ENCODE peak calls at places on chromosome 12, in seven cellular contexts. P is left ventricle myocardium inferior, I is Peyer's patch, U is A549, D is transverse colon, M is glutamatergic neuron, S is H9. E is an unnamed sample.

GRCh38 chr12:89706551-89707348 is 1.9 kb downstream of the ATP2B1 start:
- DNase-seq in I (no peak), D (no peak), P (no peak), U (peak), S (no peak), M (no peak), E (no peak)

GRCh38 chr12:116880213-116880816 is 926 bp downstream of the HRK start:
- DNase-seq in D (no peak), U (no peak), S (peak), P (no peak), I (no peak), M (no peak), E (no peak)

GRCh38 chr12:115260807-115261161 is 576.8 kb upstream of the TBX3 start:
- DNase-seq in P (no peak), M (no peak), U (no peak), D (no peak), I (no peak), S (no peak), E (no peak)

GRCh38 chr12:55893723-55894122 is 34.0 kb downstream of the PYM1 start:
- DNase-seq in S (no peak), P (no peak), M (no peak), I (no peak), D (no peak), U (no peak), E (no peak)

GRCh38 chr12:1041478-1041877 is 50.5 kb downstream of the ERC1 start:
- DNase-seq in U (no peak), M (no peak), D (no peak), P (no peak), S (no peak), I (no peak), E (no peak)

GRCh38 chr12:71662861-71663560 is 637 bp downstream of the ZFC3H1 start:
- DNase-seq in U (peak), P (peak), D (peak), S (peak), M (peak), I (peak), E (peak)

GRCh38 chr12:402127-402456 is 648 bp downstream of the CCDC77 start:
- DNase-seq in U (no peak), D (no peak), I (no peak), P (no peak), M (no peak), S (no peak), E (peak)

GRCh38 chr12:2118061-2118460 is 65.3 kb downstream of the CACNA1C start:
- DNase-seq in U (no peak), P (no peak), M (no peak), D (no peak), S (no peak), I (peak), E (no peak)

GRCh38 chr12:105670664-105671063 is 340.2 kb downstream of the C12orf75 start:
- DNase-seq in U (no peak), D (no peak), I (no peak), P (no peak), S (no peak), M (no peak), E (peak)

GRCh38 chr12:89280833-89281533 is 71.3 kb downstream of the DUSP6 start:
- DNase-seq in I (no peak), S (no peak), D (no peak), M (peak), U (no peak), P (peak), E (peak)

GRCh38 chr12:110337912-110338710 is 57.1 kb downstream of the ATP2A2 start:
- DNase-seq in U (no peak), M (no peak), I (no peak), S (no peak), P (no peak), D (no peak), E (no peak)

GRCh38 chr12:100138048-100138907 is 4.4 kb downstream of the BLTP3B start:
- DNase-seq in S (no peak), D (no peak), P (no peak), U (no peak), M (no peak), I (no peak), E (peak)

GRCh38 chr12:105369014-105369413 is 38.5 kb downstream of the C12orf75 start:
- DNase-seq in I (no peak), U (no peak), P (no peak), S (no peak), D (no peak), M (no peak), E (peak)

GRCh38 chr12:51589557-51590176 is 1.4 kb upstream of the SCN8A start:
- DNase-seq in S (no peak), M (no peak), P (no peak), U (no peak), D (no peak), I (no peak), E (no peak)

GRCh38 chr12:75816892-75817291 is 214.7 kb downstream of the PHLDA1 start:
- DNase-seq in D (no peak), S (no peak), P (no peak), U (peak), I (no peak), M (no peak), E (peak)

GRCh38 chr12:64801381-64801780 is 23.1 kb upstream of the TBC1D30 start:
- DNase-seq in I (no peak), U (peak), P (no peak), S (no peak), M (no peak), D (no peak), E (no peak)

GRCh38 chr12:131829351-131829794 is 1.2 kb downstream of the MMP17 start:
- DNase-seq in I (no peak), S (peak), U (no peak), M (no peak), D (no peak), P (no peak), E (peak)

GRCh38 chr12:79973774-79974173 is 38.9 kb upstream of the PPP1R12A start:
- DNase-seq in S (no peak), D (no peak), P (no peak), U (no peak), I (no peak), M (no peak), E (no peak)

GRCh38 chr12:57127710-57128518 is at the start of gene LRP1:
- DNase-seq in D (peak), M (peak), U (peak), S (peak), I (peak), P (peak), E (peak)

GRCh38 chr12:10719482-10719881 is 3.6 kb downstream of the YBX3 start:
- DNase-seq in P (peak), U (no peak), S (no peak), D (no peak), I (no peak), M (no peak), E (peak)

GRCh38 chr12:110575326-110575725 is 7.8 kb downstream of the PPTC7 start:
- DNase-seq in P (no peak), I (no peak), M (no peak), S (no peak), U (no peak), D (no peak), E (no peak)

GRCh38 chr12:6493580-6494350 is at the start of gene NCAPD2:
- DNase-seq in S (peak), D (peak), U (peak), M (peak), P (peak), I (peak), E (peak)
- TF ChIP-seq CTCF in S (no peak), D (peak), U (no peak), M (peak), P (peak), I (peak), E (peak)

GRCh38 chr12:96035283-96036236 is at the start of gene LTA4H:
- DNase-seq in P (peak), U (peak), M (peak), D (peak), S (peak), I (peak), E (peak)
- TF ChIP-seq CTCF in P (no peak), U (no peak), M (no peak), D (no peak), S (no peak), I (no peak), E (no peak)

GRCh38 chr12:48865441-48866290 is at the start of gene RND1:
- DNase-seq in M (peak), U (peak), S (peak), D (peak), I (peak), P (peak), E (peak)
- TF ChIP-seq CTCF in M (no peak), U (no peak), S (no peak), D (peak), I (no peak), P (peak), E (no peak)

DNA sequence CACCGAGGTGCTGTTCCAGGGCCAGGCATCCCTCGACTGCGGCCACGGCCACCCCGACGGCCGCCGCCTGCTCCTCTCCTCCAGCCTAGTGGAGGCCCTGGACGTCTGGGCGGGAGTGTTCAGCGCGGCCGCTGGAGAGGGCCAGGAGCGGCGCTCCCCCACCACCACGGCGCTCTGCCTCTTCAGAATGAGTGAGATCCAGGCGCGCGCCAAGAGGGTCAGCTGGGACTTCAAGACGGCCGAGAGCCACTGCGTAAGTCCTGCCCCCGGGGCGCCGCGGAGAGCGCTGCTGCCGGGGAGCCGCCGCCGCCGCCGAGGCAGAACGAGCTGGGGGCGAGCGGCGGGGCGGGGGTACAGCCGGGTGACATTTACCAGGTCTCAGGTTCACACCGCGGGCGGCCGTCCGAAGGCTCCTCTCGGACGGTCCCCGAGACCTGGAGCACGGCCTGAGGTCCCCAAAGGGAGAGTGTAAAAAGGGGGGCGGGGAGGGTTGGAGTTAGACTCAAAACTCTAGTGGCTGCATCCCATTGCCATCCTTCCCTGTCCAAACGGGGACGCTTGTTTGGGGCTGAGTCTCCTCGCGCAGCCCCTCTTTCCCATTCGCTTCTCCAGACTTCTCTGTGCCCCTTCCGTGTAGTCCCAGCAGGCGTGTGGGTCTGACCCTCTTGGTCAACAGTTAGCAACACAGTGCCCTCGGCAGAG is 1.6 kb downstream of the PLXNC1 start:
- DNase-seq in P (peak), D (peak), S (peak), I (no peak), U (no peak), M (peak), E (peak)
- TF ChIP-seq CTCF in P (no peak), D (no peak), S (no peak), I (no peak), U (no peak), M (no peak), E (no peak)

GRCh38 chr12:24851341-24851740 is 97.6 kb downstream of the BCAT1 start:
- DNase-seq in P (no peak), D (no peak), S (no peak), I (no peak), U (no peak), M (no peak), E (no peak)

GRCh38 chr12:24851816-24852337 is 97.0 kb downstream of the BCAT1 start:
- DNase-seq in P (no peak), I (no peak), S (no peak), M (no peak), U (no peak), D (no peak), E (no peak)

GRCh38 chr12:24853588-24853987 is 95.3 kb downstream of the BCAT1 start:
- DNase-seq in D (no peak), U (no peak), M (no peak), I (no peak), P (no peak), S (no peak), E (peak)

GRCh38 chr12:24853094-24853493 is 95.8 kb downstream of the BCAT1 start:
- DNase-seq in U (no peak), I (no peak), S (no peak), M (no peak), P (no peak), D (no peak), E (no peak)

DNA sequence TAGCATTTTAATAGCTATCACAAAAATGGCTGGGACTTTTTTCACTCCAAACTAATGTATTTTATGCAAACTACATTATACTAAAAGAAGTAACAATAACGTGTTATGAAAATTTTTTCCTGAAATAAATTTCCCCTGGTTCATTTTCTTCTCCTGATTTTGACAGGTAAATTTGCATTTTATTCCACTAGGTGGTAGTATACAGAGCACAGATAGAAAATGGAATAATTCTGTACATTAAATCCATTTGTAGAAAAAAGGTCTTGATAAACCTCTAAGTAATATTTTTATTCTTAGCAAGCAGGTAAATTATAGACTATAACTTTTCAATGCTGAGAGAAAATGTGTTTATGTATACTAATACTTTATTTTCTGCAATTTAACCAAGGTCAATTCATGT is 96.5 kb downstream of the BCAT1 start:
- DNase-seq in U (no peak), P (no peak), M (no peak), I (no peak), S (no peak), D (no peak), E (peak)
- TF ChIP-seq CTCF in U (peak), P (peak), M (peak), I (no peak), S (peak), D (no peak), E (peak)

GRCh38 chr12:32158525-32158924 is 51.9 kb downstream of the BICD1 start:
- DNase-seq in M (no peak), I (no peak), U (no peak), S (no peak), P (no peak), D (no peak), E (no peak)
- TF ChIP-seq CTCF in M (no peak), I (no peak), U (no peak), S (no peak), P (no peak), D (no peak), E (no peak)